ENCODE peak calls at places on chromosome 4, in four cellular contexts. G is tibial nerve; R is CD8-positive, alpha-beta memory T cell; E is cardiac muscle cell. T is an unnamed sample.

GRCh38 chr4:153759407-153760226 is at the start of gene RNF175:
- DNase-seq in G (no peak), R (peak; percentile 19), E (peak; percentile 16), T (peak; percentile 19)

GRCh38 chr4:84379881-84380618 is 119.0 kb downstream of the NKX6-1 start:
- DNase-seq in G (no peak), R (no peak), E (peak; percentile 7), T (no peak)

GRCh38 chr4:124903995-124904722 is 191.6 kb upstream of the ANKRD50 start:
- DNase-seq in G (no peak), R (no peak), E (peak; percentile 79), T (peak; percentile 29)

GRCh38 chr4:8583655-8584025 is 3.4 kb downstream of the GPR78 start:
- DNase-seq in G (no peak), R (no peak), E (no peak), T (no peak)

GRCh38 chr4:148397006-148397673 is 45.1 kb downstream of the NR3C2 start:
- DNase-seq in G (no peak), R (no peak), E (no peak), T (no peak)

GRCh38 chr4:54586343-54586953 is 71.3 kb upstream of the KIT start:
- DNase-seq in G (no peak), R (no peak), E (peak; percentile 2), T (no peak)

GRCh38 chr4:98838977-98839618 is 89.8 kb downstream of the EIF4E start:
- DNase-seq in G (no peak), R (no peak), E (peak; percentile 94), T (peak; percentile 13)

GRCh38 chr4:24607338-24607737 is 23.0 kb upstream of the DHX15 start:
- DNase-seq in G (no peak), R (no peak), E (peak; percentile 21), T (no peak)

GRCh38 chr4:89212666-89213381 is 94.8 kb downstream of the GPRIN3 start:
- DNase-seq in G (no peak), R (no peak), E (peak; percentile 7), T (no peak)

GRCh38 chr4:81032174-81032551 is 1.7 kb downstream of the BMP3 start:
- DNase-seq in G (no peak), R (no peak), E (no peak), T (no peak)

GRCh38 chr4:108045687-108046024 is 56.0 kb downstream of the HADH start:
- DNase-seq in G (no peak), R (peak; percentile 58), E (peak; percentile 25), T (peak; percentile 48)

GRCh38 chr4:93184093-93184492 is 644.5 kb upstream of the ATOH1 start:
- DNase-seq in G (no peak), R (no peak), E (no peak), T (no peak)

GRCh38 chr4:106266201-106266600 is 49.8 kb downstream of the TBCK start:
- DNase-seq in G (no peak), R (no peak), E (peak; percentile 76), T (no peak)

GRCh38 chr4:159856451-159856850 is 753.6 kb downstream of the RAPGEF2 start:
- DNase-seq in G (no peak), R (no peak), E (no peak), T (no peak)

GRCh38 chr4:186167605-186168004 is 23.8 kb upstream of the CYP4V2 start:
- DNase-seq in G (no peak), R (no peak), E (no peak), T (no peak)

GRCh38 chr4:147117400-147117799 is 171.7 kb upstream of the TTC29 start:
- DNase-seq in G (no peak), R (no peak), E (peak; percentile 76), T (no peak)

GRCh38 chr4:155888171-155888570 is 15.3 kb upstream of the TDO2 start:
- DNase-seq in G (no peak), R (no peak), E (no peak), T (no peak)

GRCh38 chr4:168076989-168077725 is 15.2 kb upstream of the ANXA10 start:
- DNase-seq in G (peak; percentile 18), R (no peak), E (peak; percentile 84), T (no peak)

GRCh38 chr4:164926301-164926700 is 49.3 kb downstream of the APELA start:
- DNase-seq in G (no peak), R (no peak), E (no peak), T (no peak)

GRCh38 chr4:27861802-27862201 is 1001.2 kb downstream of the STIM2 start:
- DNase-seq in G (no peak), R (no peak), E (peak; percentile 2), T (no peak)

GRCh38 chr4:26178874-26179273 is 141.9 kb upstream of the RBPJ start:
- DNase-seq in G (peak; percentile 35), R (no peak), E (peak; percentile 28), T (peak; percentile 76)

GRCh38 chr4:89562715-89563114 is 255.1 kb upstream of the GPRIN3 start:
- DNase-seq in G (no peak), R (no peak), E (no peak), T (no peak)

GRCh38 chr4:20572976-20573375 is 127.3 kb upstream of the PACRGL start:
- DNase-seq in G (no peak), R (no peak), E (no peak), T (no peak)

GRCh38 chr4:129322947-129323346 is 227.0 kb downstream of the C4orf33 start:
- DNase-seq in G (no peak), R (no peak), E (no peak), T (no peak)

GRCh38 chr4:141019772-141020171 is 113.5 kb downstream of the RNF150 start:
- DNase-seq in G (no peak), R (no peak), E (no peak), T (no peak)

GRCh38 chr4:188289531-188289930 is 150.3 kb downstream of the TRIML1 start:
- DNase-seq in G (no peak), R (no peak), E (no peak), T (no peak)

GRCh38 chr4:86991998-86992397 is 57.2 kb downstream of the AFF1 start:
- DNase-seq in G (no peak), R (no peak), E (no peak), T (no peak)

GRCh38 chr4:41887821-41888699 is 47.2 kb upstream of the TMEM33 start:
- DNase-seq in G (no peak), R (peak; percentile 21), E (peak; percentile 64), T (peak; percentile 55)

GRCh38 chr4:6369511-6369910 is 99.9 kb downstream of the WFS1 start:
- DNase-seq in G (no peak), R (no peak), E (no peak), T (no peak)

GRCh38 chr4:6340446-6341015 is 70.9 kb downstream of the WFS1 start:
- DNase-seq in G (no peak), R (no peak), E (no peak), T (peak; percentile 29)

GRCh38 chr4:143616771-143617170 is 83.7 kb downstream of the FREM3 start:
- DNase-seq in G (no peak), R (no peak), E (peak; percentile 10), T (no peak)

GRCh38 chr4:74006009-74006476 is 7.6 kb upstream of the CXCL5 start:
- DNase-seq in G (no peak), R (no peak), E (peak; percentile 57), T (no peak)
- H3K27ac ChIP-seq in G (no peak overlapping the region), R (no peak overlapping the region), E (no peak overlapping the region), T (no peak overlapping the region)

DNA sequence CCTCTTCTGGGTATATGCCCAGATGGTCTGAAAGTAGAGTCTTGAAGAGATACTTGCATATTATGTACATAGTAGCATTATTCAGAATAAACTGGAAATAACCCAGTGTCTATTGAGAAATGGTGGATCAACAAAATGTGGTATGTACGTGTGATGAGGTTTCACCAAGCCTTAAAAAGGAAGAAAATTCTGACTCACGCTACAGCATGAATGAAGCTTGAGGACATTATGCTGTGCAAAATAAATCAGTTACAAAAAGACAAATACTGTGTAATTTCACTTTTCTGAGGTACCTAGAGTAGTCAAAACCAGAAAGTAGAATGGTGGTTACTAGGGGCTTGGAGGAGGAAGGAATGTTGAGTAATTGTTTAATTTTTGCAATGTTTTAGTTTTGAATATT is 37.3 kb downstream of the GBA3 start:
- DNase-seq in G (no peak), R (no peak), E (no peak), T (no peak)
- H3K4me1 ChIP-seq in G (no peaks in the 10 kb centered on the region), R (no peaks in the 10 kb centered on the region), E (no peaks in the 10 kb centered on the region), T (no peaks in the 10 kb centered on the region)

DNA sequence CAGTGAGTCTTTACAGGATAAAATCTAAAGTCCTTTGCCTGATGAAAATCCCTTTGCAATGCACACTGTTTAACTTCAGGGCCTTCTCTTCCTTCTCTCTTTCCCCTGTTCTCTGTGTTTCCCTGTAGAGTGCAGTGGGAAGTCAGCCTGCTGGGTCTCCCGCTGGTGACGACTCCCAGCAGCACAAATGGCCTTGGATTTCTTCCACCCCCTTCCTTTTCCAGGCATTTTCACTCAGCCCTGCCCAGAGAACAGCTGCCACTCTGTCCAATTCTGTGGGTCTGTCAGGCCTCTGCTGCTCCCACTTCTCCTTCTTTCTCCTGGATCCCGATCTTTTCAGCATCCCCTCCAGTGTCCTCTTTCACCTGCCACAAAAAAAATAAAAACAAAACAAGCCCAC is 189.9 kb upstream of the NWD2 start:
- DNase-seq in G (no peak), R (no peak), E (no peak), T (no peak)
- H3K27me3 ChIP-seq in G (no peaks in the 10 kb centered on the region), R (no peaks in the 10 kb centered on the region), E (no peaks in the 10 kb centered on the region), T (no peaks in the 10 kb centered on the region)

GRCh38 chr4:78129383-78130108 is 72.4 kb downstream of the FRAS1 start:
- DNase-seq in G (no peak), R (no peak), E (no peak), T (no peak)

GRCh38 chr4:78136109-78137081 is 79.3 kb downstream of the FRAS1 start:
- DNase-seq in G (no peak), R (no peak), E (no peak), T (no peak)

GRCh38 chr4:78131403-78131802 is 74.3 kb downstream of the FRAS1 start:
- DNase-seq in G (no peak), R (no peak), E (peak; percentile 57), T (no peak)
- H3K27ac ChIP-seq in G (no peak overlapping the region), R (no peak overlapping the region), E (no peak overlapping the region), T (no peak overlapping the region)

GRCh38 chr4:138979742-138980141 is 35.8 kb upstream of the NOCT start:
- DNase-seq in G (no peak), R (no peak), E (no peak), T (no peak)

GRCh38 chr4:138978028-138978585 is 37.5 kb upstream of the NOCT start:
- DNase-seq in G (no peak), R (no peak), E (no peak), T (no peak)

GRCh38 chr4:138978600-138978999 is 37.0 kb upstream of the NOCT start:
- DNase-seq in G (no peak), R (no peak), E (no peak), T (no peak)

GRCh38 chr4:138976526-138976925 is 39.1 kb upstream of the NOCT start:
- DNase-seq in G (no peak), R (no peak), E (no peak), T (no peak)

GRCh38 chr4:138977525-138977924 is 38.1 kb upstream of the NOCT start:
- DNase-seq in G (no peak), R (no peak), E (no peak), T (no peak)
- H3K4me1 ChIP-seq in G (peaks cover 15% of the 10 kb centered on the region), R (no peaks in the 10 kb centered on the region), E (peaks cover 5% of the 10 kb centered on the region), T (no peaks in the 10 kb centered on the region)

GRCh38 chr4:173499568-173500535 is 30.2 kb downstream of the HAND2 start:
- DNase-seq in G (no peak), R (no peak), E (no peak), T (no peak)
- H3K27me3 ChIP-seq in G (peaks cover 77% of the 10 kb centered on the region), R (peaks cover 25% of the 10 kb centered on the region), E (peaks cover 35% of the 10 kb centered on the region), T (no peaks in the 10 kb centered on the region)

T was measured in right cardiac atrium.